ENCODE peak calls at places on chromosomes 6 and 20, in eight cellular contexts. K, D, W, U, O, M, I and V are unnamed samples.

GRCh38 chr6:135182120-135182992 is 1.2 kb downstream of the MYB start:
- DNase-seq in U (no peak), O (no peak), K (no peak), M (no peak), D (peak; percentile 56), I (no peak), W (peak; percentile 79), V (no peak)

GRCh38 chr6:115969207-115969929 is 91.3 kb downstream of the FRK start:
- DNase-seq in O (no peak), K (no peak), D (no peak), U (no peak), W (peak; percentile 80), M (no peak), I (no peak), V (no peak)

GRCh38 chr6:72461144-72461543 is 160.7 kb upstream of the KCNQ5 start:
- DNase-seq in U (no peak), I (no peak), O (no peak), D (no peak), M (no peak), W (no peak), K (no peak), V (no peak)

GRCh38 chr6:84135291-84135690 is 92.2 kb downstream of the CEP162 start:
- DNase-seq in W (no peak), U (no peak), O (no peak), M (no peak), D (no peak), I (no peak), K (no peak), V (no peak)

GRCh38 chr6:40247516-40248115 is 313.4 kb upstream of the MOCS1 start:
- DNase-seq in I (no peak), W (no peak), D (no peak), K (no peak), U (no peak), O (no peak), M (no peak), V (no peak)

GRCh38 chr6:26270903-26271639 is 93.9 kb upstream of the BTN3A2 start:
- DNase-seq in K (peak; percentile 66), U (no peak), I (peak; percentile 17), M (peak; percentile 65), W (peak; percentile 93), D (peak; percentile 63), O (no peak), V (peak; percentile 77)

GRCh38 chr20:19828233-19828632 is 70.2 kb downstream of the RIN2 start:
- DNase-seq in U (no peak), I (no peak), M (no peak), W (no peak), O (no peak), K (no peak), D (no peak), V (no peak)

GRCh38 chr6:145508107-145508506 is 227.2 kb downstream of the EPM2A start:
- DNase-seq in U (no peak), I (no peak), D (no peak), O (no peak), K (no peak), W (peak; percentile 66), M (no peak), V (no peak)

GRCh38 chr6:137688230-137688971 is 178.7 kb upstream of the TNFAIP3 start:
- DNase-seq in M (no peak), D (no peak), U (no peak), W (no peak), O (no peak), I (no peak), K (no peak), V (no peak)

GRCh38 chr6:43921548-43922422 is 151.8 kb downstream of the VEGFA start:
- DNase-seq in M (no peak), I (no peak), W (no peak), D (no peak), O (no peak), K (no peak), U (no peak), V (no peak)
- TF ChIP-seq CTCF in M (no peak), I (no peak), W (no peak), D (no peak), O (no peak), K (no peak), U (no peak), V (no peak)

GRCh38 chr20:64011366-64011779 is 24.6 kb upstream of the C20orf204 start:
- DNase-seq in U (no peak), M (no peak), O (no peak), K (no peak), W (no peak), D (no peak), I (no peak), V (no peak)
- H3K9me3 ChIP-seq in U (no peaks in the 10 kb centered on the region), M (no peaks in the 10 kb centered on the region), O (no peaks in the 10 kb centered on the region), K (no peaks in the 10 kb centered on the region), W (peaks cover 17% of the 10 kb centered on the region), D (no peaks in the 10 kb centered on the region), I (no peaks in the 10 kb centered on the region), V (no peaks in the 10 kb centered on the region)

DNA sequence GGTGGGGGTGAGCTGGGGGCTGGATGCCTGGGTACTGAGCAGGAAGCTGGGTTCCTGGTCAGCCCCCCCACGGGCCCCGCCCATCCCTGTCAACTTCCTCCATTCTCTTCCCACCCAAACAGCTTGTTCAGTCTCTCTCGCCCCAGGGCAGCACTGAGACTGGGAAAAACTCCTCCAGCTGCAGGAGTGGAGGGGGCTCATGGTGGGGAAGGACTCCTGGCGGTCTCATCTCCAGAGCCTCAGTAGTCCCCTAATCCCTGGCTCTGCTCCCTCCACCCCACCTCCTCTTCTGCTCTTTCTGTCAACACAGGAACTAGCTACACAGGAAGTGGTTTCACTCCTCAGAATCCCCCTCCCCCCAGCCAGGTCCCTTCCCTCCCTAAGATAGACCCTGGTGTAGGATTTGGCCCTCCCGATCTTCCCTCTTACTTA is at the start of gene GPSM3:
- DNase-seq in O (no peak), D (peak; percentile 78), U (no peak), W (peak; percentile 68), K (no peak), M (no peak), I (peak; percentile 73), V (peak; percentile 75)
- H3K4me3 ChIP-seq in O (peak within 1 kb of the TSS; percentile 98), D (peak within 1 kb of the TSS; percentile 77), U (no peak within 1 kb of the TSS), W (no peak within 1 kb of the TSS), K (peak within 1 kb of the TSS; percentile 40), M (peak within 1 kb of the TSS; percentile 74), I (peak within 1 kb of the TSS; percentile 83), V (peak within 1 kb of the TSS; percentile 30)

GRCh38 chr6:124470803-124471202 is 491.4 kb upstream of the RNF217 start:
- DNase-seq in O (no peak), K (no peak), D (no peak), W (no peak), I (no peak), M (no peak), U (no peak), V (no peak)
- TF ChIP-seq CTCF in O (no peak), K (no peak), D (no peak), W (no peak), I (no peak), M (no peak), U (no peak), V (no peak)

GRCh38 chr20:62334881-62335280 is 32.1 kb downstream of the ADRM1 start:
- DNase-seq in D (no peak), I (no peak), M (no peak), K (no peak), W (no peak), U (no peak), O (no peak), V (no peak)
- H3K9me3 ChIP-seq in D (no peaks in the 10 kb centered on the region), I (no peaks in the 10 kb centered on the region), M (no peaks in the 10 kb centered on the region), K (no peaks in the 10 kb centered on the region), W (no peaks in the 10 kb centered on the region), U (no peaks in the 10 kb centered on the region), O (no peaks in the 10 kb centered on the region), V (no peaks in the 10 kb centered on the region)